ENCODE peak calls at places on chromosomes 6 and 20, in four cellular contexts. One of them, this sample, is unnamed.

GRCh38 chr20:63337786-63338420 is 23.2 kb downstream of the CHRNA4 start:
- DNase-seq in adrenal gland: no peak
- DNase-seq in NB4: no peak
- DNase-seq in PC-9: no peak
- DNase-seq in this sample: no peak

GRCh38 chr6:158938811-158939254 is 61.2 kb downstream of the RSPH3 start:
- DNase-seq in adrenal gland: no peak
- DNase-seq in PC-9: no peak
- DNase-seq in NB4: peak; percentile 54
- DNase-seq in this sample: no peak

GRCh38 chr6:52551483-52552277 is 25.2 kb downstream of the TRAM2 start:
- DNase-seq in adrenal gland: peak; percentile 79
- DNase-seq in NB4: no peak
- DNase-seq in PC-9: peak; percentile 65
- DNase-seq in this sample: no peak

GRCh38 chr6:40398810-40399477 is 188.2 kb downstream of the LRFN2 start:
- DNase-seq in NB4: no peak
- DNase-seq in PC-9: no peak
- DNase-seq in adrenal gland: no peak
- DNase-seq in this sample: no peak

GRCh38 chr20:13205848-13206434 is 15.1 kb upstream of the ISM1 start:
- DNase-seq in adrenal gland: no peak
- DNase-seq in PC-9: no peak
- DNase-seq in NB4: no peak
- DNase-seq in this sample: no peak

GRCh38 chr20:49256261-49256660 is 21.6 kb downstream of the ZNFX1 start:
- DNase-seq in adrenal gland: no peak
- DNase-seq in PC-9: no peak
- DNase-seq in NB4: no peak
- DNase-seq in this sample: no peak

GRCh38 chr6:156775717-156776116 is 1.5 kb upstream of the ARID1B start:
- DNase-seq in PC-9: no peak
- DNase-seq in NB4: no peak
- DNase-seq in adrenal gland: no peak
- DNase-seq in this sample: no peak

GRCh38 chr20:53839423-53840176 is 230.8 kb downstream of the BCAS1 start:
- DNase-seq in NB4: peak; percentile 95
- DNase-seq in PC-9: peak; percentile 93
- DNase-seq in adrenal gland: no peak
- DNase-seq in this sample: peak; percentile 95

GRCh38 chr20:3818155-3819151 is 1.9 kb upstream of the AP5S1 start:
- DNase-seq in PC-9: peak; percentile 59
- DNase-seq in NB4: peak; percentile 89
- DNase-seq in adrenal gland: peak; percentile 82
- DNase-seq in this sample: peak; percentile 72

GRCh38 chr20:31638317-31638716 is 605 bp downstream of the COX4I2 start:
- DNase-seq in NB4: no peak
- DNase-seq in adrenal gland: no peak
- DNase-seq in PC-9: no peak
- DNase-seq in this sample: no peak

GRCh38 chr20:43953919-43954617 is 39.4 kb downstream of the TOX2 start:
- DNase-seq in adrenal gland: no peak
- DNase-seq in PC-9: no peak
- DNase-seq in NB4: no peak
- DNase-seq in this sample: peak; percentile 21

GRCh38 chr6:73515204-73516101 is 5.4 kb downstream of the EEF1A1 start:
- DNase-seq in PC-9: peak; percentile 85
- DNase-seq in adrenal gland: peak; percentile 51
- DNase-seq in NB4: peak; percentile 84
- DNase-seq in this sample: peak; percentile 83

GRCh38 chr20:58666702-58667101 is 15.6 kb downstream of the STX16 start:
- DNase-seq in adrenal gland: no peak
- DNase-seq in NB4: no peak
- DNase-seq in PC-9: no peak
- DNase-seq in this sample: no peak

GRCh38 chr20:2799271-2799670 is 1.2 kb downstream of the CPXM1 start:
- DNase-seq in adrenal gland: no peak
- DNase-seq in NB4: peak; percentile 30
- DNase-seq in PC-9: no peak
- DNase-seq in this sample: no peak

GRCh38 chr6:22320750-22321149 is 23.9 kb upstream of the PRL start:
- DNase-seq in NB4: no peak
- DNase-seq in PC-9: peak; percentile 64
- DNase-seq in adrenal gland: no peak
- DNase-seq in this sample: no peak

GRCh38 chr20:1274485-1275313 is 8.6 kb downstream of the SNPH start:
- DNase-seq in adrenal gland: no peak
- DNase-seq in PC-9: no peak
- DNase-seq in NB4: no peak
- DNase-seq in this sample: no peak

GRCh38 chr20:32574296-32575226 is 10.6 kb downstream of the NOL4L start:
- DNase-seq in NB4: peak; percentile 92
- DNase-seq in PC-9: peak; percentile 50
- DNase-seq in adrenal gland: peak; percentile 85
- DNase-seq in this sample: no peak

GRCh38 chr6:41504526-41505021 is 41.6 kb upstream of the FOXP4 start:
- DNase-seq in NB4: no peak
- DNase-seq in PC-9: no peak
- DNase-seq in adrenal gland: no peak
- DNase-seq in this sample: no peak

GRCh38 chr6:26607434-26608230 is 10.9 kb downstream of the ABT1 start:
- DNase-seq in NB4: peak; percentile 76
- DNase-seq in adrenal gland: peak; percentile 48
- DNase-seq in PC-9: peak; percentile 49
- DNase-seq in this sample: peak; percentile 82

GRCh38 chr6:33808781-33809180 is 5.0 kb upstream of the MLN start:
- DNase-seq in NB4: no peak
- DNase-seq in PC-9: no peak
- DNase-seq in adrenal gland: no peak
- DNase-seq in this sample: no peak

GRCh38 chr20:4820833-4821518 is 99.3 kb downstream of the PRND start:
- DNase-seq in PC-9: no peak
- DNase-seq in NB4: no peak
- DNase-seq in adrenal gland: no peak
- DNase-seq in this sample: no peak

GRCh38 chr6:2560903-2561698 is 189.6 kb downstream of the MYLK4 start:
- DNase-seq in NB4: no peak
- DNase-seq in PC-9: no peak
- DNase-seq in adrenal gland: no peak
- DNase-seq in this sample: no peak

GRCh38 chr6:31970604-31971271 is 1.2 kb downstream of the DXO start:
- DNase-seq in NB4: no peak
- DNase-seq in PC-9: no peak
- DNase-seq in adrenal gland: peak; percentile 51
- DNase-seq in this sample: no peak

GRCh38 chr6:11815231-11815630 is 36.6 kb upstream of the ADTRP start:
- DNase-seq in PC-9: no peak
- DNase-seq in NB4: no peak
- DNase-seq in adrenal gland: no peak
- DNase-seq in this sample: no peak

GRCh38 chr20:40848530-40848929 is 159.5 kb upstream of the MAFB start:
- DNase-seq in NB4: no peak
- DNase-seq in adrenal gland: no peak
- DNase-seq in PC-9: no peak
- DNase-seq in this sample: no peak

GRCh38 chr6:44442235-44442634 is 54.7 kb downstream of the CDC5L start:
- DNase-seq in PC-9: no peak
- DNase-seq in adrenal gland: no peak
- DNase-seq in NB4: no peak
- DNase-seq in this sample: no peak

GRCh38 chr6:135815216-135815615 is 36.3 kb upstream of the PDE7B start:
- DNase-seq in NB4: no peak
- DNase-seq in adrenal gland: no peak
- DNase-seq in PC-9: no peak
- DNase-seq in this sample: no peak

GRCh38 chr20:39117486-39117885 is 155.3 kb downstream of the DHX35 start:
- DNase-seq in adrenal gland: peak; percentile 34
- DNase-seq in PC-9: peak; percentile 64
- DNase-seq in NB4: peak; percentile 24
- DNase-seq in this sample: no peak

GRCh38 chr6:26195924-26196845 is 109.0 kb downstream of the HFE start:
- DNase-seq in adrenal gland: no peak
- DNase-seq in NB4: peak; percentile 72
- DNase-seq in PC-9: no peak
- DNase-seq in this sample: peak; percentile 78

GRCh38 chr6:136421537-136422158 is 128.6 kb downstream of the MAP7 start:
- DNase-seq in PC-9: no peak
- DNase-seq in adrenal gland: no peak
- DNase-seq in NB4: no peak
- DNase-seq in this sample: no peak

GRCh38 chr6:148885920-148886845 is 139.4 kb downstream of the UST start:
- DNase-seq in NB4: no peak
- DNase-seq in PC-9: no peak
- DNase-seq in adrenal gland: no peak
- DNase-seq in this sample: no peak

GRCh38 chr6:90369024-90369519 is 72.4 kb upstream of the BACH2 start:
- DNase-seq in adrenal gland: peak; percentile 86
- DNase-seq in PC-9: peak; percentile 97
- DNase-seq in NB4: peak; percentile 93
- DNase-seq in this sample: peak; percentile 92

GRCh38 chr6:83908813-83909212 is 49.3 kb downstream of the CYB5R4 start:
- DNase-seq in NB4: no peak
- DNase-seq in PC-9: no peak
- DNase-seq in adrenal gland: no peak
- DNase-seq in this sample: no peak

GRCh38 chr6:50840814-50841192 is 22.1 kb downstream of the TFAP2B start:
- DNase-seq in NB4: no peak
- DNase-seq in PC-9: no peak
- DNase-seq in adrenal gland: no peak
- DNase-seq in this sample: no peak

GRCh38 chr6:50842446-50842845 is 23.8 kb downstream of the TFAP2B start:
- DNase-seq in PC-9: no peak
- DNase-seq in adrenal gland: no peak
- DNase-seq in NB4: no peak
- DNase-seq in this sample: no peak

GRCh38 chr6:50840112-50840813 is 21.6 kb downstream of the TFAP2B start:
- DNase-seq in NB4: no peak
- DNase-seq in PC-9: no peak
- DNase-seq in adrenal gland: no peak
- DNase-seq in this sample: no peak

GRCh38 chr6:50843842-50844241 is 25.2 kb downstream of the TFAP2B start:
- DNase-seq in NB4: no peak
- DNase-seq in adrenal gland: no peak
- DNase-seq in PC-9: no peak
- DNase-seq in this sample: no peak

DNA sequence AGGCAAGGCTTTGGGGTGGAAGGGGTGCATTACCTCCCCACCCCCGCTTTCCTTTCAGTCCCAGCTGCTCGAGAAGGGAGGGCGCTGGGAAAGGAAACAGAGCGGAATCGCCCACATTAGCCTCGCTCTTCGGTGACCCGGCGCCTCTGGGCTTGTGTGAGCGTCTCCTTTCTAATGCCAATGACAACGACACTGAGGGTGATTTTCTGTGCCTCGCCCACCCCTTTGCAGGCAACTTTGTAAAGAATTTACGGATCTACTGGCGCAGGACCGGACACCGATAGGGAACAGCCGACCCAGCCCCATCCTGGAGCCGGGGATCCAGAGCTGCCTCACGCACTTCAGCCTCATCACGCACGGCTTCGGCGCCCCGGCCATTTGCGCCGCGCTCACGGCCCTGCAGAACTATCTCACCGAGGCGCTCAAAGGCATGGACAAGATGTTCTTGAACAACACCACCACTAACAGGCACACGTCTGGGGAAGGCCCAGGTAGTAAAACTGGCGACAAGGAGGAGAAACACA is 24.3 kb downstream of the TFAP2B start:
- DNase-seq in PC-9: no peak
- DNase-seq in adrenal gland: no peak
- DNase-seq in NB4: no peak
- DNase-seq in this sample: no peak
- TF ChIP-seq CTCF in PC-9: no peak
- TF ChIP-seq CTCF in adrenal gland: no peak
- TF ChIP-seq CTCF in NB4: no peak
- TF ChIP-seq CTCF in this sample: no peak

DNA sequence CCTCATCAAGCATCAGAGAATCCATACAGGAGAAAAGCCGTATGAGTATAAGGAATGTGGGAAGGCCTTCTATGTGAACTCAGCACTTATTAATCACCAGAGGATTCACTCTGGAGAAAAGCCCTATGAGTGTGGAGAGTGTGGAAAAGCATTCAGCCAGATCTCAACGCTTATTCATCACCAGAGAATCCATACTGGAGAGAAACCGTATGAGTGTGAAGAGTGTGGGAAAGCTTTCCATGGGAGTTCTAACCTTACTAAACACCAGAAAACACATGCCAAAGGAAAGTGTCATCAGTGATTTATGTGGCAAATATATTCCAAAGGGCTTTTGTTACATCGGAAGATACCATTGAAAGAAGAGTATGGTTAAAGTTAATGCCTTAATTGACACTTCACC is 25.4 kb downstream of the ZKSCAN8 start:
- DNase-seq in NB4: no peak
- DNase-seq in adrenal gland: no peak
- DNase-seq in PC-9: no peak
- DNase-seq in this sample: no peak
- H3K4me3 ChIP-seq in NB4: no peak overlapping the region
- H3K4me3 ChIP-seq in adrenal gland: no peak overlapping the region
- H3K4me3 ChIP-seq in PC-9: no peak overlapping the region
- H3K4me3 ChIP-seq in this sample: no peak overlapping the region

GRCh38 chr6:169166896-169167580 is 86.6 kb downstream of the THBS2 start:
- DNase-seq in PC-9: no peak
- DNase-seq in adrenal gland: no peak
- DNase-seq in NB4: no peak
- DNase-seq in this sample: no peak
- TF ChIP-seq CTCF in PC-9: no peak
- TF ChIP-seq CTCF in adrenal gland: no peak
- TF ChIP-seq CTCF in NB4: no peak
- TF ChIP-seq CTCF in this sample: no peak

DNA sequence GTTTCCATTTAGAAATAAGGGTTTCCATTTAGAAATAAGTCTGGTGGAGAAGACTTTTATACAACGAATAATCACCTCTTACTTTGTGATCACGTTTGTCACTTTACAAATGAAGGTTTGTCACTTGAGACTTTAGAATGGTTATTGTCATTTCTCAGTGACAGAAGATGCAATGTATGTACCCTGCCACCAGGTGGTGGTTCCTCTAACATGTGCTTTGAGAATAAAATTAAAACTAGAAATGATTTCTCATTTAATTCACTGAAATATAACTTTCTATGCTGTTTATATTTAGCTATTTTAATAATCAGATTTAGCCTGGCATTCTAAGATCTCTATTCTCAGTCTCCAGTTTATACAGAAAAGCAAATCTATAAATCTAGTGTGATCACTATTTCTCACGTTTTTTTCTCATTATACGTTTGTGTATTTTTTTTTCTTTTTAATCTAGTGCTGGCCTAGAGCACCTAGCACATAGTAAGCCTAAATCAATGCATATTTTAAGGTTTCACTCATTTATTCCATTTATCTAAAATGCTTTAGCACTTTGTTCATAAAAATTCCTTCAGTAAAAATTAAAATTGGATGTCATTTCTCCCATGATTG is 57.4 kb upstream of the TFAP2D start:
- DNase-seq in NB4: peak; percentile 21
- DNase-seq in adrenal gland: no peak
- DNase-seq in PC-9: no peak
- DNase-seq in this sample: peak; percentile 20
- H3K4me3 ChIP-seq in NB4: no peak overlapping the region
- H3K4me3 ChIP-seq in adrenal gland: no peak overlapping the region
- H3K4me3 ChIP-seq in PC-9: no peak overlapping the region
- H3K4me3 ChIP-seq in this sample: no peak overlapping the region

This sample was measured in GM12865.